ENCODE peak calls at places on chromosome 2, in five cellular contexts. One of them, this sample, is unnamed.

GRCh38 chr2:121810959-121811853 is 55.8 kb downstream of the TSN start:
- DNase-seq in GM10248: peak; percentile 58
- DNase-seq in suprapubic skin: no peak
- DNase-seq in H9: peak; percentile 74
- DNase-seq in fibroblast of mammary gland: peak; percentile 68
- DNase-seq in this sample: peak; percentile 64

GRCh38 chr2:232229296-232229916 is 149.1 kb upstream of the ALPP start:
- DNase-seq in GM10248: no peak
- DNase-seq in suprapubic skin: no peak
- DNase-seq in H9: no peak
- DNase-seq in fibroblast of mammary gland: peak; percentile 37
- DNase-seq in this sample: no peak

GRCh38 chr2:174339971-174340399 is 5.2 kb downstream of the SP9 start:
- DNase-seq in GM10248: no peak
- DNase-seq in suprapubic skin: no peak
- DNase-seq in H9: no peak
- DNase-seq in fibroblast of mammary gland: no peak
- DNase-seq in this sample: peak; percentile 29

GRCh38 chr2:173760553-173760952 is 204.6 kb downstream of the SP3 start:
- DNase-seq in GM10248: no peak
- DNase-seq in suprapubic skin: no peak
- DNase-seq in H9: no peak
- DNase-seq in fibroblast of mammary gland: peak; percentile 15
- DNase-seq in this sample: no peak

GRCh38 chr2:152320166-152320565 is 14.8 kb upstream of the FMNL2 start:
- DNase-seq in GM10248: no peak
- DNase-seq in suprapubic skin: no peak
- DNase-seq in H9: no peak
- DNase-seq in fibroblast of mammary gland: peak; percentile 72
- DNase-seq in this sample: no peak

GRCh38 chr2:11239718-11240462 is 84.6 kb downstream of the SLC66A3 start:
- DNase-seq in GM10248: no peak
- DNase-seq in suprapubic skin: no peak
- DNase-seq in H9: no peak
- DNase-seq in fibroblast of mammary gland: peak; percentile 24
- DNase-seq in this sample: no peak

GRCh38 chr2:110960281-110960680 is 160.4 kb upstream of the BCL2L11 start:
- DNase-seq in GM10248: no peak
- DNase-seq in suprapubic skin: no peak
- DNase-seq in H9: no peak
- DNase-seq in fibroblast of mammary gland: no peak
- DNase-seq in this sample: no peak

GRCh38 chr2:71603851-71604708 is 150.7 kb downstream of the DYSF start:
- DNase-seq in GM10248: no peak
- DNase-seq in suprapubic skin: peak; percentile 68
- DNase-seq in H9: peak; percentile 27
- DNase-seq in fibroblast of mammary gland: no peak
- DNase-seq in this sample: peak; percentile 11

GRCh38 chr2:95667480-95667879 is 75.7 kb downstream of the TRIM43 start:
- DNase-seq in GM10248: no peak
- DNase-seq in suprapubic skin: no peak
- DNase-seq in H9: no peak
- DNase-seq in fibroblast of mammary gland: no peak
- DNase-seq in this sample: no peak

GRCh38 chr2:20501974-20502373 is 55.1 kb downstream of the RHOB start:
- DNase-seq in GM10248: no peak
- DNase-seq in suprapubic skin: no peak
- DNase-seq in H9: no peak
- DNase-seq in fibroblast of mammary gland: peak; percentile 100
- DNase-seq in this sample: no peak

GRCh38 chr2:234403074-234403473 is 93.8 kb downstream of the ARL4C start:
- DNase-seq in GM10248: no peak
- DNase-seq in suprapubic skin: no peak
- DNase-seq in H9: no peak
- DNase-seq in fibroblast of mammary gland: peak; percentile 44
- DNase-seq in this sample: no peak

GRCh38 chr2:234405472-234405871 is 91.4 kb downstream of the ARL4C start:
- DNase-seq in GM10248: no peak
- DNase-seq in suprapubic skin: no peak
- DNase-seq in H9: no peak
- DNase-seq in fibroblast of mammary gland: no peak
- DNase-seq in this sample: no peak

GRCh38 chr2:234403751-234404150 is 93.1 kb downstream of the ARL4C start:
- DNase-seq in GM10248: no peak
- DNase-seq in suprapubic skin: no peak
- DNase-seq in H9: no peak
- DNase-seq in fibroblast of mammary gland: no peak
- DNase-seq in this sample: no peak

GRCh38 chr2:234404957-234405356 is 91.9 kb downstream of the ARL4C start:
- DNase-seq in GM10248: no peak
- DNase-seq in suprapubic skin: no peak
- DNase-seq in H9: no peak
- DNase-seq in fibroblast of mammary gland: no peak
- DNase-seq in this sample: no peak

DNA sequence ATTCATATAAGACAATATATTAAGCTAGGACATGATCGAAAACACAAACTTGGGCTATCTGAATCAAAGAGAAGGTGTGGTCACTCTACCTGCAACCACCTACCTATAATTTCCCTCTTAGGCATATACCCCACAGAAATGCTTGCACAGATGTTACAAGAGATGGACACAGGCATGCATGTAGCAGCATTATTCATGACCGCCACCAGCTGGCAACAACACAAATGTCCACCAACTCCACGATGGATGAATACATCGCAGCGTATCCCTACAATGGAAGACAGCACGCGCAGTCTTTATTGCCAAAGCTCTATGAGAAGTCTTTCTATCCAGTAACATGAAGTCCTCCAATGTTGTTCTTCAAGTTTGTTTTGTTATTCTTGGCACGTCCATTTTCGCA is 90.8 kb downstream of the ARL4C start:
- DNase-seq in GM10248: no peak
- DNase-seq in suprapubic skin: no peak
- DNase-seq in H9: no peak
- DNase-seq in fibroblast of mammary gland: no peak
- DNase-seq in this sample: no peak
- TF ChIP-seq CTCF in GM10248: no peak
- TF ChIP-seq CTCF in suprapubic skin: no peak
- TF ChIP-seq CTCF in H9: no peak
- TF ChIP-seq CTCF in fibroblast of mammary gland: no peak
- TF ChIP-seq CTCF in this sample: no peak

GRCh38 chr2:207767461-207768167 is 2.1 kb downstream of the FZD5 start:
- DNase-seq in GM10248: no peak
- DNase-seq in suprapubic skin: no peak
- DNase-seq in H9: peak; percentile 71
- DNase-seq in fibroblast of mammary gland: peak; percentile 10
- DNase-seq in this sample: peak; percentile 44
- TF ChIP-seq CTCF in GM10248: no peak
- TF ChIP-seq CTCF in suprapubic skin: no peak
- TF ChIP-seq CTCF in H9: peak; percentile 57
- TF ChIP-seq CTCF in fibroblast of mammary gland: peak; percentile 2
- TF ChIP-seq CTCF in this sample: no peak

GRCh38 chr2:96865654-96866053 is 4.2 kb downstream of the SEMA4C start:
- DNase-seq in GM10248: no peak
- DNase-seq in suprapubic skin: no peak
- DNase-seq in H9: no peak
- DNase-seq in fibroblast of mammary gland: no peak
- DNase-seq in this sample: no peak

GRCh38 chr2:96863575-96864342 is 5.9 kb upstream of the ANKRD39 start:
- DNase-seq in GM10248: no peak
- DNase-seq in suprapubic skin: no peak
- DNase-seq in H9: no peak
- DNase-seq in fibroblast of mammary gland: no peak
- DNase-seq in this sample: no peak

GRCh38 chr2:96866586-96866985 is 3.3 kb downstream of the SEMA4C start:
- DNase-seq in GM10248: no peak
- DNase-seq in suprapubic skin: no peak
- DNase-seq in H9: no peak
- DNase-seq in fibroblast of mammary gland: no peak
- DNase-seq in this sample: no peak

GRCh38 chr2:96866149-96866548 is 3.7 kb downstream of the SEMA4C start:
- DNase-seq in GM10248: no peak
- DNase-seq in suprapubic skin: no peak
- DNase-seq in H9: no peak
- DNase-seq in fibroblast of mammary gland: no peak
- DNase-seq in this sample: no peak

DNA sequence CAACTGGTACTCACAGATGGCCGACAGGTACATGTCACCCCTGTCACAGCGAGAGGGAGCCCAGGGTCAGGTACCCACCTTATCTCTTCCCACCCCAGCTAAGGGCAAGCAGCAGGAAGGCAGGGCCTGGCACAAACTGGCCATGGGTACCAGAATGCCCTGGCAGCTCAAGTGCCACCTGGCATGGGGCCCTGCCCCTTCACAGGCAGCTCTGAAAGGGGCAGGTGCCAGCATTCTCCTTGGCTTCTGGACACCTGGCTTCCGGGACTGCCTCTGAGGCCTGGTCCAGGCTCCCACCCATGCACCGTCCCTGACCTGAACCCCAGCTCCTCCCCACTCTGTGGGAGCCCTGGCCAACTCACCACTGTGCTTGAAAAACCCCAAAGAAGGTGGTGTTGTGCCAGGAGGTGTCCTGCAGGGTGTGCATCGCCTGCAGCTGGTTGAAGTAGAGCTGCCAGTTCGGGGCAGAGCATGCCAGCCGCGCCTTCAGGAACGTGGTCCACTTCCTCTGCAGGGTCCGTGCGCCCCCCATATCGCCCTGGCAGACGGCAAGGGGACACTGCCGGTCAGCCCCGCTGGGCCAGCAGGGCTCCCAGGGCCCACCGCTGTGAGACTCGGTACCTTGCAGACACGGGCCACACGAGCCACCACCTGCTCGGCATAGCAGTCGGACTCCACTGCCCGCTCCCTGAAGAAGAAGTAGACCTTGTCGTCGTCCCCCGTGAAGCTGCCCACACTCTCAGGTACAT is 5.4 kb downstream of the SEMA4C start:
- DNase-seq in GM10248: no peak
- DNase-seq in suprapubic skin: no peak
- DNase-seq in H9: no peak
- DNase-seq in fibroblast of mammary gland: no peak
- DNase-seq in this sample: no peak
- TF ChIP-seq CTCF in GM10248: no peak
- TF ChIP-seq CTCF in suprapubic skin: no peak
- TF ChIP-seq CTCF in H9: no peak
- TF ChIP-seq CTCF in fibroblast of mammary gland: no peak
- TF ChIP-seq CTCF in this sample: no peak

GRCh38 chr2:6881036-6881435 is 3.5 kb downstream of the RSAD2 start:
- DNase-seq in GM10248: no peak
- DNase-seq in suprapubic skin: no peak
- DNase-seq in H9: no peak
- DNase-seq in fibroblast of mammary gland: no peak
- DNase-seq in this sample: no peak

GRCh38 chr2:6877402-6878305 is at the start of gene RSAD2:
- DNase-seq in GM10248: peak; percentile 19
- DNase-seq in suprapubic skin: no peak
- DNase-seq in H9: no peak
- DNase-seq in fibroblast of mammary gland: peak; percentile 55
- DNase-seq in this sample: no peak

GRCh38 chr2:6880200-6880733 is 2.7 kb downstream of the RSAD2 start:
- DNase-seq in GM10248: no peak
- DNase-seq in suprapubic skin: no peak
- DNase-seq in H9: no peak
- DNase-seq in fibroblast of mammary gland: no peak
- DNase-seq in this sample: no peak

GRCh38 chr2:6881516-6881915 is 3.9 kb downstream of the RSAD2 start:
- DNase-seq in GM10248: no peak
- DNase-seq in suprapubic skin: no peak
- DNase-seq in H9: no peak
- DNase-seq in fibroblast of mammary gland: no peak
- DNase-seq in this sample: no peak

DNA sequence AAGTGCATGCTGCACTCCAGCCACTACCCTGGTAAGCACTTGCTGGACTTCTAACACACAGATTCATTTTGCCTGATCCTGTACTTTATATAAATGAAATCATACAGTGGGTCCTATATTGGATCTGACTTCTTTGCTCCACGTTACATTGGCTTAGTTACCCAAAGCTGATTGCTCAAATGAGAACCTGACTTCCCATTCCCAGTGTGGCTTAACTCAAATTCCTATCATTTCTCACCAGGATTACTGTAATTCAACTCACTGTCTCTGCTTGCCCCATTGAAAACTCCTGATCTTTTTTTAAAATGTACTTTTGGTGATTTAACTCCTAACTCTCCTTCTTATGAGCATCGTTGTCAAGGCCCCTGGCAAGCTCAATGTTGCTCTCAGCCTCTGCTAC is 1.4 kb downstream of the RSAD2 start:
- DNase-seq in GM10248: no peak
- DNase-seq in suprapubic skin: no peak
- DNase-seq in H9: no peak
- DNase-seq in fibroblast of mammary gland: no peak
- DNase-seq in this sample: no peak
- TF ChIP-seq CTCF in GM10248: no peak
- TF ChIP-seq CTCF in suprapubic skin: no peak
- TF ChIP-seq CTCF in H9: no peak
- TF ChIP-seq CTCF in fibroblast of mammary gland: no peak
- TF ChIP-seq CTCF in this sample: no peak

GRCh38 chr2:238100049-238100820 is at the start of gene ESPNL:
- DNase-seq in GM10248: no peak
- DNase-seq in suprapubic skin: peak; percentile 67
- DNase-seq in H9: no peak
- DNase-seq in fibroblast of mammary gland: no peak
- DNase-seq in this sample: peak; percentile 27
- TF ChIP-seq CTCF in GM10248: no peak
- TF ChIP-seq CTCF in suprapubic skin: no peak
- TF ChIP-seq CTCF in H9: no peak
- TF ChIP-seq CTCF in fibroblast of mammary gland: no peak
- TF ChIP-seq CTCF in this sample: no peak

GRCh38 chr2:240013343-240013742 is 11.8 kb downstream of the NDUFA10 start:
- DNase-seq in GM10248: no peak
- DNase-seq in suprapubic skin: no peak
- DNase-seq in H9: no peak
- DNase-seq in fibroblast of mammary gland: peak; percentile 32
- DNase-seq in this sample: no peak
- TF ChIP-seq CTCF in GM10248: no peak
- TF ChIP-seq CTCF in suprapubic skin: no peak
- TF ChIP-seq CTCF in H9: peak; percentile 37
- TF ChIP-seq CTCF in fibroblast of mammary gland: peak; percentile 36
- TF ChIP-seq CTCF in this sample: peak; percentile 50

DNA sequence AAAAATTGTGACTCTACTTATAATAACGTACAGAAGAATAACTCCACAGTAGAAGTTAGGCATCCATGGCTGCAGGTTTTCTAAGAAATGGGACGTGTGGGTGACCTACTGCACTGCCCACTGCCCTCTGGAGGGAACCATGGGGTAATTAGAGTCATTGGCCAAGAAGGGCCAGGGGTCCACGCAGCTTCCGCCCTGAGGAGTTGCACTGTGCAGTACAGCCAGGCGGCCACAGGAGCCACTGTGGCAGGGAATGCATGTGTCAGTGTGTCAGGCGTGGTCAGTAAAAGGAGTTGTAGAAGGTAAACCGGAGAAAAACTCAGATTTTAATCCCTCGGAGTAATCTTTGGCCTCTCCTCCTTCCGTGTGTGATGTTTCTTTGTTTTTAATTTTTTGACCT is 24.8 kb downstream of the NCK2 start:
- DNase-seq in GM10248: no peak
- DNase-seq in suprapubic skin: no peak
- DNase-seq in H9: peak; percentile 56
- DNase-seq in fibroblast of mammary gland: no peak
- DNase-seq in this sample: peak; percentile 58
- TF ChIP-seq CTCF in GM10248: no peak
- TF ChIP-seq CTCF in suprapubic skin: no peak
- TF ChIP-seq CTCF in H9: peak; percentile 47
- TF ChIP-seq CTCF in fibroblast of mammary gland: peak; percentile 1
- TF ChIP-seq CTCF in this sample: peak; percentile 51